ENCODE peak calls at places on chromosomes 3 and 15, in eight cellular contexts. One of them, this sample, is unnamed. For H3K4me1, the result is how much of the 10 kb centered on the place peaks cover.

GRCh38 chr3:171732741-171733140 is 77.5 kb downstream of the PLD1 start:
- DNase-seq in adrenal gland: no peak
- DNase-seq in IMR-90: no peak
- DNase-seq in colonic mucosa: no peak
- DNase-seq in neural progenitor cell: peak
- DNase-seq in HCT116: no peak
- DNase-seq in uterus: no peak
- DNase-seq in lower lobe of right lung: no peak
- DNase-seq in this sample: no peak

GRCh38 chr3:72185549-72186484 is 400.9 kb upstream of the PROK2 start:
- DNase-seq in adrenal gland: peak
- DNase-seq in IMR-90: peak
- DNase-seq in colonic mucosa: no peak
- DNase-seq in neural progenitor cell: no peak
- DNase-seq in HCT116: no peak
- DNase-seq in uterus: no peak
- DNase-seq in lower lobe of right lung: no peak
- DNase-seq in this sample: no peak

GRCh38 chr15:31283046-31283445 is 43.6 kb upstream of the KLF13 start:
- DNase-seq in adrenal gland: no peak
- DNase-seq in IMR-90: no peak
- DNase-seq in colonic mucosa: no peak
- DNase-seq in neural progenitor cell: no peak
- DNase-seq in HCT116: no peak
- DNase-seq in uterus: no peak
- DNase-seq in lower lobe of right lung: no peak
- DNase-seq in this sample: no peak

GRCh38 chr15:61184431-61184830 is 44.7 kb downstream of the RORA start:
- DNase-seq in adrenal gland: no peak
- DNase-seq in IMR-90: no peak
- DNase-seq in colonic mucosa: no peak
- DNase-seq in neural progenitor cell: no peak
- DNase-seq in HCT116: no peak
- DNase-seq in uterus: no peak
- DNase-seq in lower lobe of right lung: no peak
- DNase-seq in this sample: no peak

GRCh38 chr15:35622641-35623340 is 76.8 kb upstream of the DPH6 start:
- DNase-seq in adrenal gland: no peak
- DNase-seq in IMR-90: no peak
- DNase-seq in colonic mucosa: no peak
- DNase-seq in neural progenitor cell: no peak
- DNase-seq in HCT116: no peak
- DNase-seq in uterus: no peak
- DNase-seq in lower lobe of right lung: no peak
- DNase-seq in this sample: no peak

GRCh38 chr3:126081618-126082333 is 2.1 kb downstream of the SLC41A3 start:
- DNase-seq in adrenal gland: peak
- DNase-seq in IMR-90: peak
- DNase-seq in colonic mucosa: no peak
- DNase-seq in neural progenitor cell: no peak
- DNase-seq in HCT116: peak
- DNase-seq in uterus: peak
- DNase-seq in lower lobe of right lung: no peak
- DNase-seq in this sample: no peak

GRCh38 chr3:66342717-66343373 is 122.0 kb downstream of the SLC25A26 start:
- DNase-seq in adrenal gland: no peak
- DNase-seq in IMR-90: no peak
- DNase-seq in colonic mucosa: no peak
- DNase-seq in neural progenitor cell: no peak
- DNase-seq in HCT116: no peak
- DNase-seq in uterus: no peak
- DNase-seq in lower lobe of right lung: no peak
- DNase-seq in this sample: no peak

GRCh38 chr3:123930426-123930825 is 30.6 kb downstream of the CCDC14 start:
- DNase-seq in adrenal gland: no peak
- DNase-seq in IMR-90: no peak
- DNase-seq in colonic mucosa: no peak
- DNase-seq in neural progenitor cell: no peak
- DNase-seq in HCT116: no peak
- DNase-seq in uterus: no peak
- DNase-seq in lower lobe of right lung: no peak
- DNase-seq in this sample: no peak

GRCh38 chr3:188037116-188037718 is 116.7 kb upstream of the LPP start:
- DNase-seq in adrenal gland: peak
- DNase-seq in IMR-90: peak
- DNase-seq in colonic mucosa: peak
- DNase-seq in neural progenitor cell: peak
- DNase-seq in HCT116: peak
- DNase-seq in uterus: peak
- DNase-seq in lower lobe of right lung: no peak
- DNase-seq in this sample: no peak

GRCh38 chr3:108527109-108527508 is 16.7 kb upstream of the MYH15 start:
- DNase-seq in adrenal gland: no peak
- DNase-seq in IMR-90: no peak
- DNase-seq in colonic mucosa: no peak
- DNase-seq in neural progenitor cell: peak
- DNase-seq in HCT116: no peak
- DNase-seq in uterus: no peak
- DNase-seq in lower lobe of right lung: no peak
- DNase-seq in this sample: no peak

GRCh38 chr15:76150971-76151598 is 91.3 kb downstream of the TMEM266 start:
- DNase-seq in adrenal gland: peak
- DNase-seq in IMR-90: peak
- DNase-seq in colonic mucosa: peak
- DNase-seq in neural progenitor cell: peak
- DNase-seq in HCT116: peak
- DNase-seq in uterus: peak
- DNase-seq in lower lobe of right lung: peak
- DNase-seq in this sample: peak

GRCh38 chr3:157087398-157088132 is 72.4 kb downstream of the CCNL1 start:
- DNase-seq in adrenal gland: no peak
- DNase-seq in IMR-90: no peak
- DNase-seq in colonic mucosa: no peak
- DNase-seq in neural progenitor cell: no peak
- DNase-seq in HCT116: peak
- DNase-seq in uterus: no peak
- DNase-seq in lower lobe of right lung: no peak
- DNase-seq in this sample: no peak

GRCh38 chr3:157089455-157090221 is 70.3 kb downstream of the CCNL1 start:
- DNase-seq in adrenal gland: peak
- DNase-seq in IMR-90: peak
- DNase-seq in colonic mucosa: peak
- DNase-seq in neural progenitor cell: no peak
- DNase-seq in HCT116: no peak
- DNase-seq in uterus: peak
- DNase-seq in lower lobe of right lung: peak
- DNase-seq in this sample: no peak

GRCh38 chr3:157086775-157087174 is 73.2 kb downstream of the CCNL1 start:
- DNase-seq in adrenal gland: no peak
- DNase-seq in IMR-90: no peak
- DNase-seq in colonic mucosa: no peak
- DNase-seq in neural progenitor cell: no peak
- DNase-seq in HCT116: no peak
- DNase-seq in uterus: no peak
- DNase-seq in lower lobe of right lung: no peak
- DNase-seq in this sample: no peak

GRCh38 chr3:157088133-157088488 is 71.8 kb downstream of the CCNL1 start:
- DNase-seq in adrenal gland: peak
- DNase-seq in IMR-90: no peak
- DNase-seq in colonic mucosa: no peak
- DNase-seq in neural progenitor cell: no peak
- DNase-seq in HCT116: no peak
- DNase-seq in uterus: no peak
- DNase-seq in lower lobe of right lung: no peak
- DNase-seq in this sample: no peak

DNA sequence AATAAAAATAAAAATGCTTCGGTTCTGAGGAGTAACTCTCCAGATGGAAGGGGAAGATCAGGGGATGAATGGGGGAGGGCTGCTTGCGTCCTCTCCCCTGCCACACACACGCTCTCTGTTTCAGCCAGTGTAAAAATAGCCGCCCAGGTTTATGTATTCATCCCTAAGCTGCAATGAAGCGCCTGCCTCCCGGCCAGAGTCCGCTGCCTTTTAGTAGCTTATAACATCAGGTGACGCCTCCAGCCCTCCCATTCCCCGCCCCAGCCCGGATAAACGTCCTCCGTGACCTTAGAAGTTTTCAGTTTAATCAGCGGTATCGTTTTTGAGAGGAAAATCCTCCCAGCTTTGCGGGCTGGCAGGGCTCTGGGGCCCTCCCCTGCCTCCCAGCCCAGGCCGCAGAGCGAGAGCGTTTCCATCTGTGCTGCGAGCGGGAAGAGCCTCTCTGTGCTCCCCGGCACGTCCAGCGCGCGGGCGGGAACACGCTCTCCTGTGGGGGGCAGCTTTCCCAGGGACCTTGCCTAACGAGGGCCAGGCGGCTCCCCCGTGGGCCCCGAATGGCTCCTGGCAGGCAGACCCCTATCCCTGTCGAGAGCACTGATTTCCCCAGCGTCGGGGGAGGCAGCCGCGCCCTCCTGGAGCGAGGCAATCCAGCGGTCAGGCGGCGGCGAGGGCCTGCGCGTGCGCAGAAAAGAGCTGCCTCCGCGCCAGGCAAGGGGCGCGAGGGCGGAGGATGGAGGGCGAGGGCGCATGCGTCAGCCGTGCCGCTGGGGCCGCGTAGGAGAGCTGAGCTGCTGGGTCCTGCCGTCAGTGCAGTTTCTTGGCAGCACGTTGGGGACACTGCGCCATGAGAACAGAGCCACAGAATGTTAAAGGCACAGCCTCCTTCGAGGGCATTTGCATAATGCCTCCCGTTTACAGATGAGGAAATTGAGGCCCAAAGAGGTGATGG is 71.2 kb downstream of the CCNL1 start:
- DNase-seq in adrenal gland: peak
- DNase-seq in IMR-90: peak
- DNase-seq in colonic mucosa: peak
- DNase-seq in neural progenitor cell: peak
- DNase-seq in HCT116: peak
- DNase-seq in uterus: peak
- DNase-seq in lower lobe of right lung: peak
- DNase-seq in this sample: peak
- H3K4me1 ChIP-seq in adrenal gland: under half
- H3K4me1 ChIP-seq in IMR-90: under half
- H3K4me1 ChIP-seq in colonic mucosa: under half
- H3K4me1 ChIP-seq in neural progenitor cell: under half
- H3K4me1 ChIP-seq in HCT116: under half
- H3K4me1 ChIP-seq in uterus: under half
- H3K4me1 ChIP-seq in lower lobe of right lung: under half
- H3K4me1 ChIP-seq in this sample: under half

GRCh38 chr15:39591896-39592315 is 11.0 kb downstream of the THBS1 start:
- DNase-seq in adrenal gland: no peak
- DNase-seq in IMR-90: peak
- DNase-seq in colonic mucosa: no peak
- DNase-seq in neural progenitor cell: no peak
- DNase-seq in HCT116: no peak
- DNase-seq in uterus: no peak
- DNase-seq in lower lobe of right lung: no peak
- DNase-seq in this sample: no peak
- H3K27ac ChIP-seq in adrenal gland: no peak
- H3K27ac ChIP-seq in IMR-90: no peak
- H3K27ac ChIP-seq in colonic mucosa: no peak
- H3K27ac ChIP-seq in neural progenitor cell: no peak
- H3K27ac ChIP-seq in HCT116: no peak
- H3K27ac ChIP-seq in uterus: no peak
- H3K27ac ChIP-seq in lower lobe of right lung: no peak
- H3K27ac ChIP-seq in this sample: peak

GRCh38 chr15:90025461-90026033 is 24.4 kb downstream of the ZNF710 start:
- DNase-seq in adrenal gland: no peak
- DNase-seq in IMR-90: no peak
- DNase-seq in colonic mucosa: no peak
- DNase-seq in neural progenitor cell: no peak
- DNase-seq in HCT116: no peak
- DNase-seq in uterus: no peak
- DNase-seq in lower lobe of right lung: no peak
- DNase-seq in this sample: no peak

GRCh38 chr15:90021108-90021507 is 20.0 kb downstream of the ZNF710 start:
- DNase-seq in adrenal gland: no peak
- DNase-seq in IMR-90: no peak
- DNase-seq in colonic mucosa: no peak
- DNase-seq in neural progenitor cell: no peak
- DNase-seq in HCT116: no peak
- DNase-seq in uterus: no peak
- DNase-seq in lower lobe of right lung: no peak
- DNase-seq in this sample: peak

GRCh38 chr15:90024406-90024805 is 23.3 kb downstream of the ZNF710 start:
- DNase-seq in adrenal gland: no peak
- DNase-seq in IMR-90: no peak
- DNase-seq in colonic mucosa: no peak
- DNase-seq in neural progenitor cell: no peak
- DNase-seq in HCT116: no peak
- DNase-seq in uterus: no peak
- DNase-seq in lower lobe of right lung: no peak
- DNase-seq in this sample: no peak

GRCh38 chr15:90022345-90022744 is 21.2 kb downstream of the ZNF710 start:
- DNase-seq in adrenal gland: no peak
- DNase-seq in IMR-90: no peak
- DNase-seq in colonic mucosa: no peak
- DNase-seq in neural progenitor cell: no peak
- DNase-seq in HCT116: no peak
- DNase-seq in uterus: no peak
- DNase-seq in lower lobe of right lung: no peak
- DNase-seq in this sample: peak

GRCh38 chr15:90022905-90023700 is 22.0 kb downstream of the ZNF710 start:
- DNase-seq in adrenal gland: no peak
- DNase-seq in IMR-90: no peak
- DNase-seq in colonic mucosa: no peak
- DNase-seq in neural progenitor cell: no peak
- DNase-seq in HCT116: no peak
- DNase-seq in uterus: no peak
- DNase-seq in lower lobe of right lung: no peak
- DNase-seq in this sample: peak
- H3K4me1 ChIP-seq in adrenal gland: under half
- H3K4me1 ChIP-seq in IMR-90: under half
- H3K4me1 ChIP-seq in colonic mucosa: under half
- H3K4me1 ChIP-seq in neural progenitor cell: under half
- H3K4me1 ChIP-seq in HCT116: under half
- H3K4me1 ChIP-seq in uterus: under half
- H3K4me1 ChIP-seq in lower lobe of right lung: under half
- H3K4me1 ChIP-seq in this sample: under half

GRCh38 chr15:82950746-82951370 is 1.7 kb downstream of the HOMER2 start:
- DNase-seq in adrenal gland: no peak
- DNase-seq in IMR-90: no peak
- DNase-seq in colonic mucosa: no peak
- DNase-seq in neural progenitor cell: no peak
- DNase-seq in HCT116: no peak
- DNase-seq in uterus: no peak
- DNase-seq in lower lobe of right lung: no peak
- DNase-seq in this sample: no peak

GRCh38 chr15:82951472-82952155 is 906 bp downstream of the HOMER2 start:
- DNase-seq in adrenal gland: no peak
- DNase-seq in IMR-90: no peak
- DNase-seq in colonic mucosa: no peak
- DNase-seq in neural progenitor cell: no peak
- DNase-seq in HCT116: no peak
- DNase-seq in uterus: no peak
- DNase-seq in lower lobe of right lung: no peak
- DNase-seq in this sample: no peak

GRCh38 chr15:82950295-82950694 is 2.2 kb downstream of the HOMER2 start:
- DNase-seq in adrenal gland: no peak
- DNase-seq in IMR-90: no peak
- DNase-seq in colonic mucosa: no peak
- DNase-seq in neural progenitor cell: no peak
- DNase-seq in HCT116: no peak
- DNase-seq in uterus: no peak
- DNase-seq in lower lobe of right lung: no peak
- DNase-seq in this sample: no peak

GRCh38 chr15:82952156-82953081 is at the start of gene HOMER2:
- DNase-seq in adrenal gland: peak
- DNase-seq in IMR-90: no peak
- DNase-seq in colonic mucosa: no peak
- DNase-seq in neural progenitor cell: peak
- DNase-seq in HCT116: no peak
- DNase-seq in uterus: no peak
- DNase-seq in lower lobe of right lung: peak
- DNase-seq in this sample: no peak
- H3K27ac ChIP-seq in adrenal gland: no peak
- H3K27ac ChIP-seq in IMR-90: no peak
- H3K27ac ChIP-seq in colonic mucosa: no peak
- H3K27ac ChIP-seq in neural progenitor cell: no peak
- H3K27ac ChIP-seq in HCT116: no peak
- H3K27ac ChIP-seq in uterus: no peak
- H3K27ac ChIP-seq in lower lobe of right lung: peak
- H3K27ac ChIP-seq in this sample: peak

This sample was measured in RWPE2.